ENCODE peak calls at places on chromosomes 16 and 17, in seven cellular contexts. One of them, this sample, is unnamed.

GRCh38 chr16:87621550-87621829 is 19.2 kb downstream of the JPH3 start:
- DNase-seq in sigmoid colon: no peak
- DNase-seq in thoracic aorta: no peak
- DNase-seq in IMR-90: no peak
- DNase-seq in natural killer cell: no peak
- DNase-seq in breast epithelium: no peak
- DNase-seq in ovary: no peak
- DNase-seq in this sample: no peak

GRCh38 chr16:23174622-23175021 is 7.9 kb upstream of the SCNN1G start:
- DNase-seq in thoracic aorta: no peak
- DNase-seq in sigmoid colon: no peak
- DNase-seq in natural killer cell: no peak
- DNase-seq in breast epithelium: no peak
- DNase-seq in IMR-90: peak
- DNase-seq in ovary: no peak
- DNase-seq in this sample: no peak

GRCh38 chr16:86496929-86497381 is 13.4 kb upstream of the FOXF1 start:
- DNase-seq in ovary: no peak
- DNase-seq in natural killer cell: no peak
- DNase-seq in breast epithelium: no peak
- DNase-seq in sigmoid colon: peak
- DNase-seq in thoracic aorta: no peak
- DNase-seq in IMR-90: peak
- DNase-seq in this sample: no peak

GRCh38 chr17:41360291-41360995 is 9.2 kb downstream of the KRT33B start:
- DNase-seq in breast epithelium: no peak
- DNase-seq in ovary: no peak
- DNase-seq in thoracic aorta: no peak
- DNase-seq in IMR-90: peak
- DNase-seq in sigmoid colon: no peak
- DNase-seq in natural killer cell: no peak
- DNase-seq in this sample: no peak

GRCh38 chr16:85782476-85782875 is 16.9 kb downstream of the EMC8 start:
- DNase-seq in IMR-90: peak
- DNase-seq in natural killer cell: no peak
- DNase-seq in sigmoid colon: no peak
- DNase-seq in breast epithelium: no peak
- DNase-seq in thoracic aorta: no peak
- DNase-seq in ovary: no peak
- DNase-seq in this sample: no peak

GRCh38 chr17:82966415-82966814 is 113.0 kb upstream of the METRNL start:
- DNase-seq in thoracic aorta: no peak
- DNase-seq in breast epithelium: no peak
- DNase-seq in ovary: peak
- DNase-seq in IMR-90: no peak
- DNase-seq in sigmoid colon: no peak
- DNase-seq in natural killer cell: no peak
- DNase-seq in this sample: no peak

GRCh38 chr17:81453712-81454111 is 58.5 kb downstream of the BAHCC1 start:
- DNase-seq in natural killer cell: no peak
- DNase-seq in ovary: no peak
- DNase-seq in breast epithelium: no peak
- DNase-seq in sigmoid colon: no peak
- DNase-seq in IMR-90: no peak
- DNase-seq in thoracic aorta: no peak
- DNase-seq in this sample: no peak

GRCh38 chr16:77660311-77660710 is 62.0 kb upstream of the NUDT7 start:
- DNase-seq in ovary: no peak
- DNase-seq in thoracic aorta: no peak
- DNase-seq in breast epithelium: no peak
- DNase-seq in IMR-90: peak
- DNase-seq in sigmoid colon: no peak
- DNase-seq in natural killer cell: no peak
- DNase-seq in this sample: no peak

GRCh38 chr17:3959921-3960601 is 4.2 kb downstream of the ATP2A3 start:
- DNase-seq in natural killer cell: no peak
- DNase-seq in sigmoid colon: no peak
- DNase-seq in thoracic aorta: no peak
- DNase-seq in ovary: no peak
- DNase-seq in breast epithelium: no peak
- DNase-seq in IMR-90: no peak
- DNase-seq in this sample: no peak

GRCh38 chr16:24046442-24046841 is 209.7 kb upstream of the CACNG3 start:
- DNase-seq in natural killer cell: no peak
- DNase-seq in ovary: no peak
- DNase-seq in thoracic aorta: no peak
- DNase-seq in sigmoid colon: no peak
- DNase-seq in breast epithelium: no peak
- DNase-seq in IMR-90: no peak
- DNase-seq in this sample: no peak

GRCh38 chr17:72749119-72749572 is 343.3 kb downstream of the SLC39A11 start:
- DNase-seq in breast epithelium: no peak
- DNase-seq in IMR-90: no peak
- DNase-seq in thoracic aorta: no peak
- DNase-seq in ovary: no peak
- DNase-seq in natural killer cell: no peak
- DNase-seq in sigmoid colon: no peak
- DNase-seq in this sample: no peak

GRCh38 chr17:9225305-9226101 is 204.2 kb downstream of the NTN1 start:
- DNase-seq in IMR-90: no peak
- DNase-seq in ovary: no peak
- DNase-seq in breast epithelium: no peak
- DNase-seq in sigmoid colon: peak
- DNase-seq in natural killer cell: no peak
- DNase-seq in thoracic aorta: no peak
- DNase-seq in this sample: no peak

GRCh38 chr17:3916825-3917224 is 560 bp upstream of the P2RX1 start:
- DNase-seq in thoracic aorta: no peak
- DNase-seq in sigmoid colon: no peak
- DNase-seq in natural killer cell: peak
- DNase-seq in IMR-90: no peak
- DNase-seq in ovary: no peak
- DNase-seq in breast epithelium: no peak
- DNase-seq in this sample: no peak

GRCh38 chr17:67258836-67259468 is 14.0 kb upstream of the HELZ start:
- DNase-seq in breast epithelium: no peak
- DNase-seq in thoracic aorta: no peak
- DNase-seq in sigmoid colon: no peak
- DNase-seq in natural killer cell: peak
- DNase-seq in IMR-90: no peak
- DNase-seq in ovary: no peak
- DNase-seq in this sample: no peak

GRCh38 chr16:53457670-53458069 is 23.4 kb downstream of the RBL2 start:
- DNase-seq in thoracic aorta: no peak
- DNase-seq in sigmoid colon: no peak
- DNase-seq in ovary: no peak
- DNase-seq in natural killer cell: peak
- DNase-seq in IMR-90: no peak
- DNase-seq in breast epithelium: no peak
- DNase-seq in this sample: no peak

GRCh38 chr16:75264531-75264998 is 13.1 kb upstream of the BCAR1 start:
- DNase-seq in natural killer cell: no peak
- DNase-seq in IMR-90: peak
- DNase-seq in ovary: no peak
- DNase-seq in thoracic aorta: no peak
- DNase-seq in sigmoid colon: peak
- DNase-seq in breast epithelium: no peak
- DNase-seq in this sample: no peak

GRCh38 chr17:52124993-52125392 is 33.5 kb downstream of the CA10 start:
- DNase-seq in ovary: no peak
- DNase-seq in natural killer cell: no peak
- DNase-seq in thoracic aorta: no peak
- DNase-seq in sigmoid colon: no peak
- DNase-seq in breast epithelium: no peak
- DNase-seq in IMR-90: no peak
- DNase-seq in this sample: no peak

GRCh38 chr16:56481468-56482112 is 30.2 kb downstream of the OGFOD1 start:
- DNase-seq in breast epithelium: no peak
- DNase-seq in thoracic aorta: no peak
- DNase-seq in ovary: no peak
- DNase-seq in sigmoid colon: no peak
- DNase-seq in natural killer cell: no peak
- DNase-seq in IMR-90: peak
- DNase-seq in this sample: no peak

GRCh38 chr17:80364091-80364691 is 50.8 kb upstream of the ENDOV start:
- DNase-seq in IMR-90: no peak
- DNase-seq in natural killer cell: no peak
- DNase-seq in ovary: peak
- DNase-seq in sigmoid colon: peak
- DNase-seq in thoracic aorta: no peak
- DNase-seq in breast epithelium: no peak
- DNase-seq in this sample: peak

GRCh38 chr17:52157603-52158449 is 688 bp downstream of the CA10 start:
- DNase-seq in IMR-90: no peak
- DNase-seq in ovary: no peak
- DNase-seq in thoracic aorta: no peak
- DNase-seq in sigmoid colon: no peak
- DNase-seq in breast epithelium: no peak
- DNase-seq in natural killer cell: no peak
- DNase-seq in this sample: no peak

GRCh38 chr16:66832661-66833305 is 2.0 kb upstream of the NAE1 start:
- DNase-seq in thoracic aorta: no peak
- DNase-seq in IMR-90: peak
- DNase-seq in natural killer cell: no peak
- DNase-seq in ovary: no peak
- DNase-seq in sigmoid colon: no peak
- DNase-seq in breast epithelium: no peak
- DNase-seq in this sample: no peak

GRCh38 chr17:47188266-47188665 is 829 bp downstream of the CDC27 start:
- DNase-seq in ovary: no peak
- DNase-seq in natural killer cell: no peak
- DNase-seq in thoracic aorta: no peak
- DNase-seq in breast epithelium: no peak
- DNase-seq in IMR-90: peak
- DNase-seq in sigmoid colon: no peak
- DNase-seq in this sample: no peak

GRCh38 chr17:2933606-2934005 is 129.8 kb downstream of the OR1D5 start:
- DNase-seq in breast epithelium: no peak
- DNase-seq in sigmoid colon: no peak
- DNase-seq in ovary: no peak
- DNase-seq in thoracic aorta: no peak
- DNase-seq in natural killer cell: no peak
- DNase-seq in IMR-90: no peak
- DNase-seq in this sample: peak

GRCh38 chr17:16287563-16288027 is 65.7 kb downstream of the CENPV start:
- DNase-seq in sigmoid colon: no peak
- DNase-seq in breast epithelium: no peak
- DNase-seq in thoracic aorta: no peak
- DNase-seq in natural killer cell: no peak
- DNase-seq in ovary: peak
- DNase-seq in IMR-90: peak
- DNase-seq in this sample: no peak

GRCh38 chr16:16042076-16042475 is 92.7 kb downstream of the ABCC1 start:
- DNase-seq in sigmoid colon: no peak
- DNase-seq in ovary: no peak
- DNase-seq in thoracic aorta: peak
- DNase-seq in IMR-90: peak
- DNase-seq in breast epithelium: no peak
- DNase-seq in natural killer cell: no peak
- DNase-seq in this sample: no peak

DNA sequence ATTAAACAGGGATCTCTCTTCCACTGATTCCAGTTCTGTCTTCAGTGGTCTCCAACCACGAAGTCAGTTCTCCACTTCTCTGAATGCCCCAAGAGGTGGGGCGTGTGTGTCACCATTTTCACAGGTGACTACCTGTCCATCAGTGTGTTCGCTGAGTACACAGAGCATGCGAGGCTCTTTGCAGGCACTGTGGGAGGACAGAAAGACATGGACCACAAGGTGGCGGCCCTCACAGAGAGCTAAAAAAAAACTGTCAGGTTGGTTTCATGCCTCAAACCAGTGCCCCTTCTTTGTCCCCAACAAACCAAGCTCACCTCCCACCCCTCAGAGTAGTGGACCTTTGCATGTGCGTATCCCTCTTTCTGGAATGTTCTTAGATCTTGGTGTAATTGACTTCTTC is 13.8 kb downstream of the EMP2 start:
- DNase-seq in thoracic aorta: no peak
- DNase-seq in breast epithelium: no peak
- DNase-seq in IMR-90: no peak
- DNase-seq in sigmoid colon: no peak
- DNase-seq in ovary: no peak
- DNase-seq in natural killer cell: no peak
- DNase-seq in this sample: no peak
- TF ChIP-seq CTCF in thoracic aorta: no peak
- TF ChIP-seq CTCF in breast epithelium: no peak
- TF ChIP-seq CTCF in IMR-90: no peak
- TF ChIP-seq CTCF in sigmoid colon: no peak
- TF ChIP-seq CTCF in ovary: no peak
- TF ChIP-seq CTCF in natural killer cell: no peak
- TF ChIP-seq CTCF in this sample: no peak

GRCh38 chr16:1538804-1539520 is 5.5 kb downstream of the TMEM204 start:
- DNase-seq in breast epithelium: no peak
- DNase-seq in natural killer cell: no peak
- DNase-seq in IMR-90: no peak
- DNase-seq in ovary: no peak
- DNase-seq in sigmoid colon: no peak
- DNase-seq in thoracic aorta: no peak
- DNase-seq in this sample: peak
- TF ChIP-seq CTCF in breast epithelium: no peak
- TF ChIP-seq CTCF in natural killer cell: no peak
- TF ChIP-seq CTCF in IMR-90: no peak
- TF ChIP-seq CTCF in ovary: no peak
- TF ChIP-seq CTCF in sigmoid colon: no peak
- TF ChIP-seq CTCF in thoracic aorta: no peak
- TF ChIP-seq CTCF in this sample: peak

GRCh38 chr16:27235055-27235937 is 32.0 kb downstream of the KDM8 start:
- DNase-seq in breast epithelium: peak
- DNase-seq in IMR-90: peak
- DNase-seq in thoracic aorta: peak
- DNase-seq in natural killer cell: peak
- DNase-seq in sigmoid colon: peak
- DNase-seq in ovary: peak
- DNase-seq in this sample: no peak
- TF ChIP-seq CTCF in breast epithelium: peak
- TF ChIP-seq CTCF in IMR-90: peak
- TF ChIP-seq CTCF in thoracic aorta: peak
- TF ChIP-seq CTCF in natural killer cell: peak
- TF ChIP-seq CTCF in sigmoid colon: peak
- TF ChIP-seq CTCF in ovary: peak
- TF ChIP-seq CTCF in this sample: peak

GRCh38 chr17:77264617-77265230 is 124.0 kb downstream of the SEC14L1 start:
- DNase-seq in thoracic aorta: no peak
- DNase-seq in ovary: no peak
- DNase-seq in IMR-90: no peak
- DNase-seq in sigmoid colon: no peak
- DNase-seq in breast epithelium: no peak
- DNase-seq in natural killer cell: no peak
- DNase-seq in this sample: no peak

GRCh38 chr17:77269696-77270681 is 129.2 kb downstream of the SEC14L1 start:
- DNase-seq in sigmoid colon: no peak
- DNase-seq in thoracic aorta: no peak
- DNase-seq in IMR-90: no peak
- DNase-seq in breast epithelium: no peak
- DNase-seq in natural killer cell: no peak
- DNase-seq in ovary: no peak
- DNase-seq in this sample: no peak

GRCh38 chr17:77271421-77271820 is 130.7 kb downstream of the SEC14L1 start:
- DNase-seq in sigmoid colon: no peak
- DNase-seq in natural killer cell: no peak
- DNase-seq in breast epithelium: no peak
- DNase-seq in IMR-90: no peak
- DNase-seq in ovary: no peak
- DNase-seq in thoracic aorta: no peak
- DNase-seq in this sample: no peak

GRCh38 chr17:77266213-77266612 is 125.4 kb downstream of the SEC14L1 start:
- DNase-seq in ovary: no peak
- DNase-seq in natural killer cell: no peak
- DNase-seq in IMR-90: no peak
- DNase-seq in sigmoid colon: no peak
- DNase-seq in breast epithelium: no peak
- DNase-seq in thoracic aorta: no peak
- DNase-seq in this sample: no peak

GRCh38 chr17:77266891-77267341 is 126.1 kb downstream of the SEC14L1 start:
- DNase-seq in IMR-90: peak
- DNase-seq in sigmoid colon: no peak
- DNase-seq in thoracic aorta: no peak
- DNase-seq in ovary: no peak
- DNase-seq in natural killer cell: no peak
- DNase-seq in breast epithelium: no peak
- DNase-seq in this sample: no peak
- TF ChIP-seq CTCF in IMR-90: peak
- TF ChIP-seq CTCF in sigmoid colon: no peak
- TF ChIP-seq CTCF in thoracic aorta: no peak
- TF ChIP-seq CTCF in ovary: no peak
- TF ChIP-seq CTCF in natural killer cell: no peak
- TF ChIP-seq CTCF in breast epithelium: no peak
- TF ChIP-seq CTCF in this sample: no peak

This sample was measured in D721Med.